ENCODE peak calls at places on chromosomes 5 and 9, in nine cellular contexts. X is stomach; D is CD8-positive, alpha-beta T cell; W is fibroblast of lung; H is CD8-positive, alpha-beta memory T cell; E is IMR-90; Y is MM.1S; R is uterus; M is neuronal stem cell. O is an unnamed sample. For H3K4me1 and H3K9me3, the result is how much of the 10 kb centered on the place peaks cover.

GRCh38 chr5:144017119-144017518 is 153.3 kb downstream of the YIPF5 start:
- DNase-seq in M (no peak), W (no peak), R (no peak), E (no peak), D (no peak), X (no peak), H (no peak), Y (no peak), O (no peak)

GRCh38 chr9:126773004-126773607 is 31.7 kb upstream of the ZBTB43 start:
- DNase-seq in M (no peak), E (peak), W (no peak), R (no peak), X (no peak), Y (no peak), D (no peak), H (no peak), O (no peak)

GRCh38 chr5:60903356-60903755 is 41.5 kb downstream of the ERCC8 start:
- DNase-seq in H (no peak), E (no peak), M (no peak), R (no peak), D (no peak), X (no peak), Y (no peak), W (no peak), O (no peak)

GRCh38 chr9:1709347-1709746 is 305.8 kb upstream of the SMARCA2 start:
- DNase-seq in W (no peak), M (no peak), R (no peak), X (no peak), D (no peak), Y (no peak), E (no peak), H (no peak), O (no peak)

GRCh38 chr9:99056186-99056585 is 48.7 kb upstream of the TGFBR1 start:
- DNase-seq in Y (no peak), D (no peak), M (no peak), H (no peak), R (no peak), E (no peak), W (no peak), X (no peak), O (no peak)

GRCh38 chr5:169636477-169637084 is 494 bp upstream of the DOCK2 start:
- DNase-seq in E (no peak), R (no peak), W (no peak), Y (no peak), D (no peak), H (no peak), M (no peak), X (no peak), O (no peak)

GRCh38 chr9:29648132-29648531 is 2074.9 kb upstream of the C9orf72 start:
- DNase-seq in Y (no peak), X (no peak), R (no peak), E (no peak), H (no peak), W (no peak), D (no peak), M (no peak), O (no peak)

GRCh38 chr5:150138551-150139265 is 16.9 kb downstream of the PDGFRB start:
- DNase-seq in M (peak), E (peak), D (no peak), W (peak), H (no peak), X (peak), R (peak), Y (no peak), O (no peak)

GRCh38 chr5:39447059-39447458 is 22.3 kb upstream of the DAB2 start:
- DNase-seq in D (no peak), W (peak), Y (no peak), H (no peak), E (peak), M (no peak), R (no peak), X (no peak), O (no peak)

GRCh38 chr5:142769251-142769792 is 855 bp upstream of the ARHGAP26 start:
- DNase-seq in E (no peak), R (no peak), D (no peak), M (no peak), X (no peak), Y (peak), H (no peak), W (no peak), O (no peak)

GRCh38 chr5:17428176-17428800 is 69.7 kb upstream of the TAF11L2 start:
- DNase-seq in E (no peak), W (no peak), H (no peak), X (no peak), R (no peak), M (no peak), Y (no peak), D (no peak), O (no peak)

GRCh38 chr9:72931437-72931836 is 21.4 kb downstream of the ALDH1A1 start:
- DNase-seq in W (peak), D (no peak), H (no peak), E (no peak), R (no peak), Y (no peak), M (no peak), X (no peak), O (no peak)

GRCh38 chr9:110180713-110181434 is 27.1 kb downstream of the C9orf152 start:
- DNase-seq in D (no peak), E (peak), W (peak), H (no peak), X (no peak), R (peak), Y (peak), M (no peak), O (no peak)

GRCh38 chr9:85425153-85425611 is 316.6 kb downstream of the AGTPBP1 start:
- DNase-seq in X (peak), Y (peak), H (no peak), W (peak), E (no peak), D (no peak), M (peak), R (no peak), O (no peak)

GRCh38 chr9:135584934-135585333 is 23.4 kb downstream of the PAEP start:
- DNase-seq in W (no peak), M (no peak), H (no peak), R (no peak), X (peak), D (no peak), Y (no peak), E (no peak), O (peak)

GRCh38 chr5:109080481-109080880 is 329.3 kb downstream of the PJA2 start:
- DNase-seq in R (no peak), M (no peak), H (no peak), W (no peak), E (no peak), D (no peak), Y (no peak), X (no peak), O (no peak)

GRCh38 chr5:68381060-68381459 is 165.5 kb downstream of the PIK3R1 start:
- DNase-seq in H (no peak), X (no peak), R (no peak), W (no peak), M (no peak), D (no peak), Y (no peak), E (no peak), O (no peak)

GRCh38 chr9:37574241-37574721 is 1.9 kb downstream of the FBXO10 start:
- DNase-seq in H (no peak), E (peak), W (peak), R (no peak), M (no peak), X (no peak), Y (no peak), D (no peak), O (no peak)

GRCh38 chr5:91188755-91189154 is 194.4 kb downstream of the ARRDC3 start:
- DNase-seq in Y (no peak), H (no peak), M (no peak), E (no peak), W (no peak), X (no peak), R (no peak), D (no peak), O (no peak)

GRCh38 chr5:128252196-128252595 is 168.6 kb downstream of the SLC12A2 start:
- DNase-seq in Y (no peak), M (no peak), W (peak), H (no peak), D (no peak), X (no peak), R (no peak), E (no peak), O (no peak)

GRCh38 chr9:112793213-112793810 is 42.8 kb downstream of the SNX30 start:
- DNase-seq in R (peak), W (peak), H (peak), X (peak), Y (peak), D (peak), E (peak), M (peak), O (peak)

GRCh38 chr5:73938938-73939320 is 312.9 kb downstream of the ARHGEF28 start:
- DNase-seq in W (no peak), X (no peak), E (no peak), H (no peak), Y (no peak), D (no peak), R (no peak), M (no peak), O (no peak)

GRCh38 chr9:114613919-114614318 is 2.8 kb downstream of the TMEM268 start:
- DNase-seq in Y (no peak), D (no peak), H (no peak), M (no peak), R (no peak), E (no peak), W (no peak), X (no peak), O (no peak)

GRCh38 chr9:114619205-114619758 is 8.2 kb downstream of the TMEM268 start:
- DNase-seq in D (no peak), X (peak), W (no peak), Y (peak), H (no peak), E (no peak), R (no peak), M (no peak), O (no peak)

GRCh38 chr9:114613087-114613486 is 2.0 kb downstream of the TMEM268 start:
- DNase-seq in D (no peak), E (no peak), M (no peak), R (no peak), H (no peak), X (no peak), Y (peak), W (no peak), O (no peak)

GRCh38 chr9:114614373-114614772 is 3.3 kb downstream of the TMEM268 start:
- DNase-seq in D (no peak), Y (no peak), H (no peak), W (no peak), M (no peak), R (no peak), E (no peak), X (no peak), O (no peak)

GRCh38 chr9:114616684-114617520 is 5.8 kb downstream of the TMEM268 start:
- DNase-seq in Y (peak), H (no peak), R (no peak), W (no peak), D (no peak), X (peak), E (no peak), M (no peak), O (peak)
- H3K4me1 ChIP-seq in Y (half or more), H (under half), R (under half), W (under half), D (under half), X (half or more), E (under half), M (under half), O (half or more)

DNA sequence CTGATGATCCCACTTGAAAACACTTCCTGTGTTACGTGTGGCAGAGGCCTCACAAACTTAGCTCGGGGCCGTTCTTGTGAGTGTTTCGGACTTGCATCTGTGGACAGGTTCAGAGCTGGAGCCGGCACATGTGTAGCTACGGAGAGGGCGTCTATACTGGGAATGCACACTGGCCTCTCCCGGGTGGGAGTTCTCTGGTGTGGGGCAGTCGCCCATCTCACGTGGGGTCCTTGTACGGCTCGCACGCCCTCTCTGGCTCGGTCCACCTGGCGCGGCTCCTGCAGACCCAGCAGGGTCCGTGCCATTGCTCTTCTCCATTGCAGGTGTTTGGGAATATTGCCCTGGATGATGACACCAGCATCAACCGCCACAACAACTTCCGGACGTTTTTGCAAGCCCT is 197.9 kb downstream of the CACNA1B start:
- DNase-seq in Y (no peak), H (no peak), E (no peak), M (no peak), X (peak), R (peak), D (no peak), W (no peak), O (peak)
- H3K9me3 ChIP-seq in Y (under half), H (under half), E (half or more), M (under half), X (under half), R (under half), D (under half), W (under half), O (under half)

GRCh38 chr5:136056771-136057335 is 28.1 kb downstream of the TGFBI start:
- DNase-seq in Y (no peak), R (no peak), H (no peak), W (no peak), X (no peak), D (no peak), M (no peak), E (no peak), O (peak)
- H3K4me1 ChIP-seq in Y (under half), R (under half), H (under half), W (under half), X (half or more), D (under half), M (under half), E (half or more), O (under half)

GRCh38 chr9:71884005-71884404 is 27.0 kb downstream of the ABHD17B start:
- DNase-seq in H (no peak), M (no peak), W (no peak), Y (no peak), X (no peak), R (no peak), E (no peak), D (no peak), O (no peak)

GRCh38 chr9:71876106-71876505 is 34.9 kb downstream of the ABHD17B start:
- DNase-seq in D (no peak), R (no peak), M (no peak), Y (no peak), E (no peak), X (no peak), W (no peak), H (no peak), O (no peak)

GRCh38 chr9:71876829-71877228 is 34.2 kb downstream of the ABHD17B start:
- DNase-seq in Y (no peak), M (no peak), X (no peak), R (no peak), W (no peak), H (no peak), E (no peak), D (no peak), O (no peak)

GRCh38 chr9:71879644-71880174 is 31.3 kb downstream of the ABHD17B start:
- DNase-seq in Y (no peak), D (no peak), W (no peak), E (no peak), R (no peak), X (no peak), H (no peak), M (no peak), O (no peak)

DNA sequence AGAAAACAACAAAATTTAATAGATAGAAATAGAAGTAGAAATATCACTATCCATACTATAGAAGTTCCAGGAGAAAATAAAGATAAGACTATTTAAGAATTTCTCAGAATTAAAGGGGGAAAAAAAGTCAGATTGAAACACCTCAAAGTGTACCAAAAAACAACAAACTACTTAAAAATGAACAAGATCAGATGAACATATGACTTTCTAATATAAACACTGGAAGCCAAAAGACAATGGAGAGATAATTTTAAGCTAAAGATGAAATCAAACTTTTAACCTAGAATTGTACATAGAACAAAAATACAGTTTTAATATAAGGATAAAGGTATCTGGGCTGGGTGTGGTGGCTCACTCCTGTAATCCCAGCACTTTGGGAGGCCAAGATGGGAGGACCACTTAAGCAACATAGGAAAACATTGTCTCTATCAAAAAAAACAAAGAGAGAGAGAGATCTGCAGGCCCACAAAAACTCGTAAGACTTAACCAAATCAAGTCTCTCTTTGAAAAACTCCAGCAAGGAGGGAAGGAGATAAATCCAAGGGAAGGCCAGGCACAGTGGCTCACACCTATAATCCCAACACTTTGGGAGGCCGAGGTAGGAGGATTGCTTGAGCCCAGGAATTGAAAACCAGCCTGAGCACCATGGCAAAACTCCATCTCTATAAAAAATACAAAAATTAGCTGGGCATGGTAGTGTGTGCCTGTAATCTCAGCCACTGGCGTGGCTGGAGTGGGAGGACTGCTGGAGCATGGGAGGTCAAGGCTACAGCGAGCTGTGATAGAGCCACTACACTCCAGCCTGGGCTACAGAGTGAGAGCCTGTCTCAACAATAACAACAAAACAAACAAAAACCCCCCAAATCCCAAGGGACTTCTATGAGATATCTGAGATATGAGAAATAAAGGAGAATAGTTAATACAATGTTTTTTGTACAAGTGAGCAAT is 32.4 kb downstream of the ABHD17B start:
- DNase-seq in D (no peak), R (no peak), Y (no peak), W (no peak), H (no peak), M (no peak), E (no peak), X (no peak), O (no peak)
- H3K9me3 ChIP-seq in D (under half), R (under half), Y (under half), W (under half), H (under half), M (half or more), E (under half), X (half or more), O (half or more)

O was measured in spleen.